ENCODE peak calls at places on chromosomes 3 and 15, in five cellular contexts. O is CD4-positive, CD25-positive, alpha-beta regulatory T cell; G is neural progenitor cell; V is PC-9; Y is heart right ventricle. W is an unnamed sample. For H3K36me3, the result is how much of the 10 kb centered on the place peaks cover.

GRCh38 chr3:63954182-63954581 is 42.0 kb upstream of the SCAANT1 start:
- DNase-seq in V (no peak), Y (no peak), O (no peak), G (no peak), W (no peak)

GRCh38 chr3:47365213-47366153 is 15.3 kb upstream of the PTPN23 start:
- DNase-seq in O (no peak), V (no peak), Y (peak), G (no peak), W (no peak)

GRCh38 chr3:122497425-122497824 is 17.3 kb downstream of the KPNA1 start:
- DNase-seq in Y (no peak), O (peak), G (no peak), V (peak), W (peak)

GRCh38 chr15:47244361-47244760 is 472.9 kb upstream of the SEMA6D start:
- DNase-seq in O (no peak), G (no peak), V (no peak), Y (no peak), W (no peak)

GRCh38 chr3:88013592-88013991 is 45.2 kb downstream of the CGGBP1 start:
- DNase-seq in V (no peak), O (no peak), G (no peak), Y (no peak), W (no peak)

GRCh38 chr15:62173215-62173614 is 8.1 kb upstream of the C2CD4B start:
- DNase-seq in Y (peak), G (no peak), V (no peak), O (no peak), W (no peak)

GRCh38 chr15:54206586-54207321 is 228.5 kb downstream of the UNC13C start:
- DNase-seq in Y (no peak), V (no peak), O (no peak), G (no peak), W (no peak)

GRCh38 chr15:45333550-45333949 is 44.8 kb downstream of the GATM start:
- DNase-seq in O (no peak), G (no peak), Y (peak), V (no peak), W (no peak)

GRCh38 chr15:57477736-57478522 is 101.6 kb downstream of the CGNL1 start:
- DNase-seq in Y (no peak), G (peak), O (no peak), V (no peak), W (no peak)

GRCh38 chr3:109952924-109953323 is 615.6 kb upstream of the DPPA4 start:
- DNase-seq in O (no peak), G (no peak), Y (no peak), V (no peak), W (no peak)

GRCh38 chr3:172355836-172356235 is 92.4 kb downstream of the GHSR start:
- DNase-seq in Y (no peak), G (no peak), V (peak), O (no peak), W (no peak)

GRCh38 chr15:27993996-27994775 is 104.9 kb downstream of the OCA2 start:
- DNase-seq in V (no peak), Y (no peak), O (no peak), G (no peak), W (no peak)

GRCh38 chr3:119585867-119586570 is 6.7 kb downstream of the ADPRH start:
- DNase-seq in Y (no peak), V (no peak), O (no peak), G (no peak), W (no peak)

GRCh38 chr3:56930706-56931105 is 129.0 kb upstream of the ARHGEF3 start:
- DNase-seq in O (peak), Y (no peak), V (no peak), G (no peak), W (no peak)

GRCh38 chr15:74817370-74817737 is 4.7 kb downstream of the LMAN1L start:
- DNase-seq in V (peak), O (no peak), G (peak), Y (peak), W (no peak)

GRCh38 chr3:115632026-115632425 is 8.7 kb downstream of the GAP43 start:
- DNase-seq in V (no peak), G (peak), O (no peak), Y (no peak), W (no peak)

GRCh38 chr3:15287565-15288330 is 44.6 kb downstream of the SH3BP5 start:
- DNase-seq in Y (peak), O (no peak), V (no peak), G (no peak), W (no peak)

GRCh38 chr3:42600958-42601675 is 631 bp downstream of the NKTR start:
- DNase-seq in O (peak), V (peak), G (peak), Y (peak), W (no peak)

GRCh38 chr3:153980252-153980590 is 141.0 kb upstream of the ARHGEF26 start:
- DNase-seq in V (peak), O (no peak), G (no peak), Y (no peak), W (no peak)

GRCh38 chr3:36678216-36679013 is 85.9 kb downstream of the DCLK3 start:
- DNase-seq in G (no peak), V (no peak), O (no peak), Y (no peak), W (no peak)

GRCh38 chr3:79809106-79809505 is 41.3 kb upstream of the ROBO1 start:
- DNase-seq in G (no peak), Y (no peak), V (no peak), O (no peak), W (no peak)

GRCh38 chr3:141740349-141740748 is 2.3 kb downstream of the RNF7 start:
- DNase-seq in Y (no peak), G (no peak), O (no peak), V (no peak), W (no peak)

GRCh38 chr3:171176244-171176925 is 149.9 kb upstream of the SLC2A2 start:
- DNase-seq in V (no peak), Y (no peak), O (no peak), G (no peak), W (no peak)

GRCh38 chr3:61948699-61949305 is 387.4 kb downstream of the PTPRG start:
- DNase-seq in G (no peak), O (no peak), Y (no peak), V (no peak), W (no peak)

GRCh38 chr3:133674290-133674912 is 12.7 kb upstream of the TOPBP1 start:
- DNase-seq in Y (no peak), V (no peak), G (peak), O (no peak), W (peak)

GRCh38 chr3:143349455-143349854 is 229.9 kb downstream of the CHST2 start:
- DNase-seq in Y (no peak), V (no peak), O (peak), G (no peak), W (peak)

GRCh38 chr3:147409143-147410121 is at the start of gene ZIC1:
- DNase-seq in O (no peak), V (no peak), Y (no peak), G (peak), W (no peak)

GRCh38 chr3:8492744-8493511 is 8.7 kb upstream of the LMCD1 start:
- DNase-seq in G (no peak), O (peak), Y (no peak), V (no peak), W (no peak)

GRCh38 chr15:42616107-42616506 is 40.7 kb downstream of the STARD9 start:
- DNase-seq in V (no peak), O (no peak), G (no peak), Y (no peak), W (no peak)
- H3K4me3 ChIP-seq in V (no peak), O (no peak), G (no peak), Y (no peak), W (no peak)

GRCh38 chr15:50906954-50907865 is 1.3 kb upstream of the AP4E1 start:
- DNase-seq in O (peak), Y (no peak), V (no peak), G (no peak), W (peak)

GRCh38 chr15:50909044-50909342 is 510 bp downstream of the AP4E1 start:
- DNase-seq in Y (no peak), G (no peak), O (no peak), V (no peak), W (no peak)

GRCh38 chr15:50907866-50908208 is 646 bp upstream of the AP4E1 start:
- DNase-seq in V (peak), G (peak), Y (no peak), O (peak), W (no peak)

GRCh38 chr15:50911001-50911400 is 2.5 kb downstream of the AP4E1 start:
- DNase-seq in Y (no peak), G (no peak), V (no peak), O (no peak), W (no peak)

DNA sequence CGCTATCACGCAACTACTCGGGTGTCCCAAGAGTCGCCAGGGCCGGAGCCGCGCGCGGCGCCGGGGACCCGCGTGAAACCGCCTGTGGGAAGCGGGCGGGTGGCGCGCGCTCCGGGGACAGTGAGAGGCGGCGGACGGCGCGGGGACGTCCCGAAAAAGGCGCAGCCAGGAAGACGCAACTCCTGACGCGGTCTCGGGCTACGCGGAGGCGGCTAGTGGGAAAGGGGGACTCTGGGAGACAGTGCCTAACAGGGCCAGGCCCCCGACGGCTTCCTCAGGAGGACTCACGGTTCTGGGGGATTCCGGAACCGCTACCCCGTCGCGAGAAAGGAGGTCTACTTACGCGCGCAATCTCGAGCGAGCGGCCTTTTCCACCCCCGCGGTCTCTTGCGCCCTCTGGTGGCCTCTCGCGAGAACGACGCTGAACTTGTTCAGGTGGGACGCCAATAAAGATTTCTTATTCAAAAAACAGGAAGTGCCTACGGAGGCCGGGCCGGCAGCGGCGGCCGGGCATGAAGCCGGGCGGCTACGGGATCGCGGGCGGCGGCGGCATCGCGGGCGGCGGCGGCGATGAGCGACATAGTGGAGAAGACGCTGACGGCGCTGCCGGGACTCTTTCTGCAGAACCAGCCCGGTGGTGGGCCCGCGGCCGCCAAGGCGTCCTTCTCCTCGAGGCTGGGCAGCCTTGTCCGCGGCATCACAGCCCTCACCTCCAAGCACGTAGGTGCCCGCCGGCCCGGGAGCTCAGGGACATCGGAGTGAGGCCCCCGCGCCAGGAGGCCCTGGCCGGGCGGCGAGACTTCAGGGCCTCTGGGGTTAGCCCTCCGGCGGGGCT is at the start of gene AP4E1:
- DNase-seq in Y (peak), O (peak), V (peak), G (peak), W (peak)
- H3K36me3 ChIP-seq in Y (under half), O (under half), V (under half), G (under half), W (under half)

GRCh38 chr15:42623951-42624350 is 48.5 kb downstream of the STARD9 start:
- DNase-seq in Y (no peak), V (no peak), G (no peak), O (no peak), W (no peak)

GRCh38 chr15:42622328-42622925 is 47.0 kb downstream of the STARD9 start:
- DNase-seq in V (no peak), G (no peak), O (no peak), Y (no peak), W (no peak)

GRCh38 chr15:42621386-42621785 is 46.0 kb downstream of the STARD9 start:
- DNase-seq in O (no peak), Y (no peak), G (no peak), V (no peak), W (no peak)

DNA sequence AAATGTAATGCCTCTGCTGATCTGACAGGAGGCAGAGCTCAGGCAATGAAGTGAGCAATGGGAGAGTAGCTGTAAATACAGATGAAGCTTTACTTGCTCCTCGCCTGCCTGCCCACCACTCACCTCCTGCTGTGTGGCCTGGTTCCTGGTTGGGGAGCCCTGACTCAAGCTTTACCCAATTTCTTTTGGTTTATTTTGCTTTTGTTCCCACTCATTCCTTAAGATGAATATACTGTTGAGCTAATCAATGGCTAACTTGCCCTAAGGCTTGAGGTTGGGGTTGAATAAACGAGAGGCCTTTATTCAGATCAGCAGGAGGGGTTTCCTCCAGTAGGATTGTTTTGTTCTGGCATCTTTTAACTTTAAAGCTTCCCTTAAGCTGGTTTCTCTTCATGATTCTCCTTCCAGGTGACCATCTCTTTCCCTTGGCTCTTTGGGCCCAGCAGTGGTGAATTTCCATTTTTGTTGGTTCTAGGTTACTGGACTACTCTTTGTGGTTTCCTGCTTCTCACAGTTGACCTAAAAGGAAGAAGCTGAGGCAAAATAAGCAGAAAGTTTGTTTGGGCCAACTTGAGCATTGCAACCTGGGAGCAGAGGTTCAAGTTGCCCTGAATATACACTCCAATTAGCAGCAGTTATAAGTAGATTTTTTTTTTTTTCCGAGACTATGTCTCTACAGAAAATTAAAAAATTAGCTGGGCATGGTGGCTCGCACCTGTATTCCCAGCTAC is 44.4 kb downstream of the STARD9 start:
- DNase-seq in O (no peak), V (no peak), Y (no peak), G (peak), W (no peak)
- H3K4me3 ChIP-seq in O (no peak), V (no peak), Y (no peak), G (peak), W (no peak)

GRCh38 chr15:43776101-43776717 is 557 bp downstream of the ELL3 start:
- DNase-seq in Y (no peak), O (no peak), V (peak), G (peak), W (peak)

GRCh38 chr15:43772624-43773023 is 4.1 kb downstream of the ELL3 start:
- DNase-seq in V (no peak), Y (no peak), O (no peak), G (no peak), W (no peak)

GRCh38 chr15:43775411-43775965 is 1.3 kb downstream of the ELL3 start:
- DNase-seq in G (peak), V (peak), O (no peak), Y (no peak), W (no peak)

GRCh38 chr15:43771816-43772215 is 5.0 kb downstream of the ELL3 start:
- DNase-seq in Y (no peak), G (no peak), O (no peak), V (no peak), W (no peak)

GRCh38 chr15:43774062-43774461 is 2.7 kb downstream of the ELL3 start:
- DNase-seq in G (no peak), O (no peak), Y (no peak), V (no peak), W (no peak)
- H3K36me3 ChIP-seq in G (under half), O (under half), Y (under half), V (under half), W (under half)

GRCh38 chr3:40598338-40598737 is 73.6 kb downstream of the ZNF621 start:
- DNase-seq in V (no peak), Y (no peak), O (no peak), G (no peak), W (no peak)

GRCh38 chr3:40593351-40593750 is 68.6 kb downstream of the ZNF621 start:
- DNase-seq in V (no peak), O (no peak), G (no peak), Y (no peak), W (no peak)

GRCh38 chr3:40597441-40597840 is 72.7 kb downstream of the ZNF621 start:
- DNase-seq in V (no peak), G (no peak), Y (no peak), O (no peak), W (no peak)

GRCh38 chr3:40602778-40603385 is 78.1 kb downstream of the ZNF621 start:
- DNase-seq in V (no peak), O (no peak), G (no peak), Y (no peak), W (no peak)

DNA sequence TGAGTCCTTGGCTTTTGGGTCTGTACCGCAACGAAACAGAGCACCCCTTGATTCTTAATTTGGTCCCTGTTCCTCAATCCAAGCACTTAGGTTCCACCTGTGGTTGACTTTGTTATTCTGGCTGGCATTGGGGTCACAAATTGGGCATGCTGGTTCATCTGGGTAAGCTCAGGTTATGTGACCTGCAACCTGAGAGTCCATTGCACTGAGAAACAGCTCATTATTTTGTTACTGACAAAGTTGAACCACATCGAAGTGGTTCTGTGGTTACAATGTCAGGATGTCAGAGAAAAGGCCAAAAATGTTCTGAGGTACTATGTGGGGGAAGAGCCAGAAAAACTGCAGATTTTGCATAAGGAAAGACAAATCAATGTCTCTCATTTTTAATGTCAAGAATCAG is 74.2 kb downstream of the ZNF621 start:
- DNase-seq in G (no peak), Y (no peak), O (no peak), V (no peak), W (no peak)
- H3K4me3 ChIP-seq in G (no peak), Y (no peak), O (no peak), V (no peak), W (no peak)

DNA sequence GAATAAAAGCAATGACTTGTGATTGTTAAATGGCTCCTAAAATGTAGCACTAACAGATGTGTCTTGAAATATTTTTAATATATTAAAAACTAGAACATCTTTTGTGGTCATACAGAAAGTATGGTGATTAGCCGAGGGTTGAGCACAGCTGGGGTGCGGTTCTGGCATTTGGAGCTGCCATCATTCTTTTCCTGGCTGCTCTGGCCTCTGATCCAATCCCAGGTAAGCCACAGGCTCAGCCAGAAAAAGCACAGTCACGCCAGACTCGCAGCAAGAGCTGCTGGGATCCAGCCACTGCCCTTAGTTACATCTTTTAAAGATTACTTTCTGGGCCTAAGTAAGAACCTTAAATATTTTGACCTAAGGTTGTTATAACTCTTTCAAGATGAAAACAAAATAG is 196.8 kb downstream of the PLCL2 start:
- DNase-seq in O (no peak), V (no peak), G (no peak), Y (no peak), W (no peak)
- H3K36me3 ChIP-seq in O (under half), V (under half), G (under half), Y (under half), W (under half)

GRCh38 chr3:77096966-77097890 is 57.3 kb downstream of the ROBO2 start:
- DNase-seq in G (no peak), V (no peak), Y (no peak), O (no peak), W (no peak)
- H3K4me3 ChIP-seq in G (no peak), V (no peak), Y (no peak), O (no peak), W (no peak)

DNA sequence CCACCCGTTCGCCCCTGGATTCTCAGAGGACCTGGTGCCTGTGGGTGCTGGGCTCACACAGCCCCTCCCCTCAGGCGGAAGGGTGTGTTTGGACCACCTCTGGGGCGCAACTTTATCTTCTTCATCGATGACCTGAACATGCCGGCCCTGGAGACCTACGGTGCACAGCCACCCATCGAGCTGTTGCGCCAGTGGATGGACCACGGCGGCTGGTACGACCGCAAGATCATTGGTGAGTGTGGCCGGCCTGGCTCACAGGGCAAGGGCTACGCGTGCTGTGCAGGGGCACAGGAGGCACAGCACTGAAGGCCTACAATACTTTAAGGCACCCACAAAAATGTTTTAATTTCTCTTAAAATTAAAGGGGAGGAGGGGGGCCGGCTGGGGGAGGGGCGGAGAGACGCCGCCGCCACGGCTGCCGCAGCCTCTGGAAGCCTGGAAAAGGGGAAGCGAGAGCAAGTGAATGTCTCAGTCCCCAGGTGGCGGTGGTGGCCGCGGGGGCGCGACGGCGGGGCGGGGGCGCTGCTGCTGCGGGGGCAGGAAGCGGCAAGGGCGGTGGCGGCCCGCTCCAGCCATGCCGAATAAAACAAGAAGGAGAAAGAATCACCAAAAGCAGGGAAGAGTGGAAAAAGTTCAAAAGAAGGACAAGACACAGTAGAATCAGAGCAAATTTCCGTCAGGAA is 56.8 kb downstream of the DNAH1 start:
- DNase-seq in G (peak), V (no peak), Y (peak), O (peak), W (peak)
- H3K36me3 ChIP-seq in G (under half), V (under half), Y (under half), O (under half), W (under half)